ENCODE peak calls at places on chromosomes 5 and 9, in six cellular contexts. O, U, E, M, F and C are unnamed samples.

GRCh38 chr5:74035521-74035937 is 409.5 kb downstream of the ARHGEF28 start:
- DNase-seq in U (peak; percentile 64), E (peak; percentile 36), F (peak; percentile 80), M (no peak), O (no peak), C (peak; percentile 72)

GRCh38 chr9:131545003-131545785 is at the start of gene PRRT1B:
- DNase-seq in U (peak; percentile 85), E (no peak), M (peak; percentile 69), O (no peak), F (no peak), C (peak; percentile 13)

GRCh38 chr9:89738137-89738932 is 133.5 kb downstream of the GADD45G start:
- DNase-seq in U (no peak), M (no peak), O (peak; percentile 28), F (no peak), E (no peak), C (no peak)

GRCh38 chr5:112485802-112486427 is 66.8 kb upstream of the EPB41L4A start:
- DNase-seq in O (no peak), F (no peak), E (no peak), M (no peak), U (no peak), C (no peak)

GRCh38 chr9:135978650-135979461 is 17.7 kb upstream of the UBAC1 start:
- DNase-seq in F (no peak), O (no peak), E (no peak), U (no peak), M (peak; percentile 82), C (no peak)

GRCh38 chr9:128637656-128638055 is 19.0 kb downstream of the DYNC2I2 start:
- DNase-seq in O (no peak), U (no peak), M (peak; percentile 38), F (no peak), E (no peak), C (no peak)

GRCh38 chr5:1144089-1144488 is 32.2 kb upstream of the SLC12A7 start:
- DNase-seq in E (no peak), O (no peak), U (no peak), M (no peak), F (no peak), C (no peak)

GRCh38 chr5:95771109-95771708 is 40.1 kb downstream of the RHOBTB3 start:
- DNase-seq in M (no peak), F (no peak), O (no peak), U (no peak), E (no peak), C (no peak)

GRCh38 chr9:129225815-129226214 is 47.8 kb upstream of the IER5L start:
- DNase-seq in U (no peak), E (no peak), F (no peak), M (peak; percentile 87), O (peak; percentile 80), C (peak; percentile 48)

GRCh38 chr5:68221488-68221887 is 5.9 kb downstream of the PIK3R1 start:
- DNase-seq in M (no peak), E (no peak), U (no peak), O (no peak), F (no peak), C (no peak)

GRCh38 chr5:82109013-82109412 is 137.2 kb downstream of the ATG10 start:
- DNase-seq in U (no peak), F (no peak), M (no peak), E (no peak), O (no peak), C (no peak)

GRCh38 chr5:17398439-17398838 is 99.6 kb upstream of the TAF11L2 start:
- DNase-seq in F (no peak), M (peak; percentile 60), O (no peak), U (peak; percentile 93), E (no peak), C (peak; percentile 90)

GRCh38 chr9:32552172-32552872 is at the start of the genes SMIM27 and TOPORS:
- DNase-seq in U (peak; percentile 81), M (peak; percentile 87), E (peak; percentile 84), F (peak; percentile 91), O (peak; percentile 95), C (peak; percentile 98)

GRCh38 chr9:110371411-110372013 is 33.8 kb upstream of the TXNDC8 start:
- DNase-seq in E (no peak), U (no peak), M (no peak), O (no peak), F (no peak), C (no peak)

GRCh38 chr5:122355324-122355723 is 43.3 kb downstream of the SNCAIP start:
- DNase-seq in M (no peak), F (no peak), E (no peak), O (no peak), U (no peak), C (no peak)

GRCh38 chr9:18703086-18703750 is 229.3 kb downstream of the ADAMTSL1 start:
- DNase-seq in U (no peak), O (no peak), E (no peak), F (no peak), M (peak; percentile 31), C (no peak)

GRCh38 chr9:121884057-121884512 is 209.0 kb downstream of the TTLL11 start:
- DNase-seq in U (no peak), E (no peak), O (peak; percentile 93), M (peak; percentile 70), F (no peak), C (no peak)

GRCh38 chr5:124678992-124679519 is 67.4 kb downstream of the ZNF608 start:
- DNase-seq in E (no peak), U (no peak), F (no peak), M (no peak), O (peak; percentile 44), C (no peak)
- H3K4me2 ChIP-seq in E (no peak overlapping the region), U (no peak overlapping the region), F (no peak overlapping the region), M (no peak overlapping the region), O (peak overlapping the region; percentile 61), C (no peak overlapping the region)

GRCh38 chr9:35675204-35675603 is 1.5 kb downstream of the CA9 start:
- DNase-seq in F (no peak), U (no peak), O (peak; percentile 45), E (no peak), M (no peak), C (no peak)

GRCh38 chr9:35675732-35676392 is 2.1 kb downstream of the CA9 start:
- DNase-seq in O (peak; percentile 96), U (no peak), E (no peak), M (peak; percentile 96), F (no peak), C (peak; percentile 43)

GRCh38 chr9:35673132-35673997 is at the start of gene CA9:
- DNase-seq in F (no peak), M (no peak), E (no peak), O (no peak), U (no peak), C (no peak)

GRCh38 chr9:35669331-35670145 is 4.2 kb upstream of the CA9 start:
- DNase-seq in F (no peak), O (no peak), M (no peak), E (no peak), U (peak; percentile 66), C (no peak)

GRCh38 chr9:35673998-35674361 is 252 bp downstream of the CA9 start:
- DNase-seq in O (no peak), M (no peak), F (no peak), E (no peak), U (no peak), C (no peak)
- H3K9ac ChIP-seq in O (no peak overlapping the region), M (no peak overlapping the region), F (no peak overlapping the region), E (no peak overlapping the region), U (no peak overlapping the region), C (no peak overlapping the region)

GRCh38 chr5:7801898-7802614 is 48.9 kb downstream of the CFAP90 start:
- DNase-seq in E (no peak), M (no peak), O (no peak), F (no peak), U (no peak), C (peak; percentile 6)

GRCh38 chr5:7808998-7809397 is 41.9 kb downstream of the CFAP90 start:
- DNase-seq in U (no peak), O (no peak), F (no peak), E (no peak), M (no peak), C (no peak)

GRCh38 chr5:7802855-7803254 is 48.1 kb downstream of the CFAP90 start:
- DNase-seq in U (peak; percentile 69), O (no peak), F (no peak), M (no peak), E (no peak), C (peak; percentile 49)

DNA sequence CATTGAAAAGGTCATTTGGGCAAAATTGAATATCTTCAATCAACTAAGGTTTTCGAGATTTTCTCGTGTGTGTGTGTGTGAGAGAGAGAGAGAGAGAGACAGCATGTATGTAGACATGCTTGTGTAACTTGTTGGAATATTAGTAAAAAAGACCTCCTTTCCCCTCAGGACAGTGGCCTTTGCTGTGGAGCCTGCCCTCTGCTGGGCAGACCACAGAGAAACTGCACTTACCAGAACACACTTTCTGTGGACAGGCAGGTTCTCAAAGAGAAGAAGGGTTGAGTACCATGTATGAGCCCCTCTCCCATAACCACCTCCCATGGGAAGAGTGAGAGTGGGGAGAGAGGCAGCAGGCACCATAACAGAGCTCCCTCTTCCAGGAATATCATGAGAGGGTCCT is 45.6 kb downstream of the CFAP90 start:
- DNase-seq in E (peak; percentile 2), O (peak; percentile 26), U (peak; percentile 16), M (no peak), F (peak; percentile 42), C (peak; percentile 14)
- TF ChIP-seq EZH2phosphoT487 in E (no peak), O (no peak), U (no peak), M (no peak), F (no peak), C (no peak)

DNA sequence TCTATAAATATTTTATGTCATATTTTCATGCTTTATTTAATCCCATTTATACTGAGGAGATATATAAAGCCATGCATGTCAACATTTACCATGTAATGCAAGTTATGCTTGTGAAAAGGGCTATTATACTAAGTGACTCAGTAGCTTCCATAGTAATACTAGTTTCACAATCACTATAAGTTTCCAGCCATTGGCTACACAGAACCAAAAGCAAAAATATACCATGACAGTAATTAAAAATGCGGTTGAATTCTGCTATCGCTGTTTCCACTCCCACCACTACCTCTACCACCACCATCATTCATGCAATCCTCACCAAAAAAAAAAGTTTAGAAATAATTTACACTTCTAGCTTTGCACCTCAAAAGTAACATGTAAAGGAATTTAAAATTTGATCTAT is 60.2 kb downstream of the MLLT3 start:
- DNase-seq in O (no peak), M (no peak), U (no peak), E (no peak), F (no peak), C (peak; percentile 36)
- H3K4me2 ChIP-seq in O (no peak overlapping the region), M (no peak overlapping the region), U (no peak overlapping the region), E (no peak overlapping the region), F (no peak overlapping the region), C (no peak overlapping the region)

GRCh38 chr9:127333326-127334064 is 63.5 kb upstream of the SLC2A8 start:
- DNase-seq in U (no peak), O (no peak), E (no peak), M (no peak), F (no peak), C (no peak)

GRCh38 chr9:127336086-127336485 is 60.9 kb upstream of the SLC2A8 start:
- DNase-seq in F (no peak), U (peak; percentile 2), M (no peak), O (no peak), E (no peak), C (peak; percentile 48)

GRCh38 chr9:127330501-127330900 is 65.9 kb downstream of the GARNL3 start:
- DNase-seq in F (no peak), M (no peak), O (no peak), U (peak; percentile 84), E (no peak), C (no peak)
- H3K9ac ChIP-seq in F (no peak overlapping the region), M (no peak overlapping the region), O (no peak overlapping the region), U (no peak overlapping the region), E (no peak overlapping the region), C (no peak overlapping the region)